ENCODE peak calls at places on chromosomes 4 and X, in six cellular contexts. X, A, D, P, K and H are unnamed samples.

GRCh38 chr4:99300934-99301333 is 10.1 kb upstream of the ADH1A start:
- DNase-seq in A (no peak), K (peak; percentile 71), X (no peak), P (peak; percentile 76), D (peak; percentile 56), H (peak; percentile 94)

GRCh38 chr4:86970447-86971354 is 35.9 kb downstream of the AFF1 start:
- DNase-seq in K (no peak), A (no peak), P (no peak), D (no peak), X (no peak), H (no peak)

GRCh38 chrX:154436597-154437397 is at the start of gene GDI1:
- DNase-seq in X (peak; percentile 94), D (no peak), P (peak; percentile 36), K (peak; percentile 71), A (peak; percentile 90), H (no peak)

GRCh38 chr4:123127865-123128264 is 205.5 kb upstream of the NUDT6 start:
- DNase-seq in P (no peak), K (no peak), A (no peak), D (peak; percentile 61), X (no peak), H (no peak)

GRCh38 chr4:148561467-148561866 is 119.3 kb upstream of the NR3C2 start:
- DNase-seq in X (no peak), D (no peak), A (no peak), K (no peak), P (no peak), H (no peak)

GRCh38 chr4:83208776-83209365 is 75.7 kb downstream of the COQ2 start:
- DNase-seq in A (no peak), P (no peak), D (peak; percentile 15), X (no peak), K (no peak), H (no peak)

GRCh38 chr4:172096771-172097170 is 283.6 kb downstream of the GALNTL6 start:
- DNase-seq in K (no peak), P (no peak), X (no peak), D (no peak), A (no peak), H (no peak)

GRCh38 chrX:87299563-87300160 is 217.9 kb upstream of the KLHL4 start:
- DNase-seq in P (no peak), A (no peak), X (no peak), D (peak; percentile 1), K (no peak), H (no peak)

GRCh38 chr4:125115941-125116340 is 198.8 kb upstream of the FAT4 start:
- DNase-seq in K (no peak), X (no peak), D (no peak), P (no peak), A (no peak), H (no peak)

GRCh38 chr4:53682196-53682595 is 90.9 kb upstream of the LNX1 start:
- DNase-seq in D (no peak), X (no peak), K (no peak), A (no peak), P (no peak), H (no peak)

GRCh38 chr4:26687728-26688127 is 103.8 kb downstream of the TBC1D19 start:
- DNase-seq in K (no peak), D (peak; percentile 65), A (no peak), X (no peak), P (no peak), H (no peak)

GRCh38 chr4:93770201-93770600 is 58.4 kb upstream of the ATOH1 start:
- DNase-seq in A (no peak), D (no peak), K (no peak), P (no peak), X (no peak), H (no peak)

GRCh38 chr4:182752158-182752910 is 164.9 kb downstream of the DCTD start:
- DNase-seq in P (no peak), X (no peak), A (no peak), K (no peak), D (peak; percentile 26), H (no peak)

GRCh38 chr4:98996056-98996941 is 778 bp downstream of the METAP1 start:
- DNase-seq in P (peak; percentile 24), X (no peak), A (no peak), K (no peak), D (peak; percentile 53), H (no peak)

GRCh38 chr4:107379054-107379869 is 340.8 kb downstream of the PAPSS1 start:
- DNase-seq in D (peak; percentile 29), X (no peak), K (no peak), A (no peak), P (no peak), H (no peak)

GRCh38 chr4:141614878-141615586 is 21.4 kb upstream of the IL15 start:
- DNase-seq in X (peak; percentile 54), D (no peak), A (no peak), P (no peak), K (no peak), H (no peak)

GRCh38 chrX:9873952-9874351 is 87.7 kb downstream of the SHROOM2 start:
- DNase-seq in P (peak; percentile 30), X (no peak), K (peak; percentile 55), A (no peak), D (no peak), H (no peak)

GRCh38 chr4:185219551-185220344 is 10.3 kb downstream of the SNX25 start:
- DNase-seq in K (no peak), A (no peak), X (no peak), P (peak; percentile 70), D (no peak), H (no peak)

GRCh38 chr4:25810815-25811690 is 51.7 kb downstream of the SEL1L3 start:
- DNase-seq in A (no peak), K (no peak), D (no peak), P (no peak), X (no peak), H (no peak)

GRCh38 chr4:2378408-2378807 is 40.0 kb downstream of the ZFYVE28 start:
- DNase-seq in A (no peak), X (no peak), K (no peak), D (no peak), P (no peak), H (no peak)

GRCh38 chrX:1205681-1206611 is 6.5 kb downstream of the CRLF2 start:
- DNase-seq in P (peak; percentile 18), D (peak; percentile 68), X (no peak), A (peak; percentile 24), K (no peak), H (peak; percentile 10)

GRCh38 chr4:139844057-139844456 is 178.4 kb downstream of the MGST2 start:
- DNase-seq in K (no peak), P (no peak), X (no peak), D (no peak), A (no peak), H (no peak)
- H3K4me1 ChIP-seq in K (peaks cover 16% of the 10 kb centered on the region), P (peaks cover 19% of the 10 kb centered on the region), X (peaks cover 8% of the 10 kb centered on the region), D (no peaks in the 10 kb centered on the region), A (no peaks in the 10 kb centered on the region), H (no peaks in the 10 kb centered on the region)

GRCh38 chr4:5658992-5659391 is 49.4 kb downstream of the EVC2 start:
- DNase-seq in K (no peak), D (no peak), P (no peak), X (no peak), A (no peak), H (no peak)
- H3K36me3 ChIP-seq in K (peaks cover 34% of the 10 kb centered on the region), D (peaks cover 16% of the 10 kb centered on the region), P (no peaks in the 10 kb centered on the region), X (no peaks in the 10 kb centered on the region), A (no peaks in the 10 kb centered on the region), H (peaks cover 81% of the 10 kb centered on the region)

GRCh38 chr4:159384619-159385018 is 281.7 kb downstream of the RAPGEF2 start:
- DNase-seq in K (no peak), D (no peak), A (no peak), P (no peak), X (no peak), H (no peak)
- TF ChIP-seq CTCF in K (no peak), D (peak; percentile 24), A (no peak), P (no peak), X (no peak), H (peak; percentile 3)

GRCh38 chr4:112518675-112519074 is 2.7 kb upstream of the NEUROG2 start:
- DNase-seq in X (no peak), P (no peak), K (no peak), A (no peak), D (no peak), H (no peak)
- H3K4me1 ChIP-seq in X (peaks cover 46% of the 10 kb centered on the region), P (peaks cover 52% of the 10 kb centered on the region), K (peaks cover 47% of the 10 kb centered on the region), A (peaks cover 63% of the 10 kb centered on the region), D (peaks cover 33% of the 10 kb centered on the region), H (peaks cover 33% of the 10 kb centered on the region)

DNA sequence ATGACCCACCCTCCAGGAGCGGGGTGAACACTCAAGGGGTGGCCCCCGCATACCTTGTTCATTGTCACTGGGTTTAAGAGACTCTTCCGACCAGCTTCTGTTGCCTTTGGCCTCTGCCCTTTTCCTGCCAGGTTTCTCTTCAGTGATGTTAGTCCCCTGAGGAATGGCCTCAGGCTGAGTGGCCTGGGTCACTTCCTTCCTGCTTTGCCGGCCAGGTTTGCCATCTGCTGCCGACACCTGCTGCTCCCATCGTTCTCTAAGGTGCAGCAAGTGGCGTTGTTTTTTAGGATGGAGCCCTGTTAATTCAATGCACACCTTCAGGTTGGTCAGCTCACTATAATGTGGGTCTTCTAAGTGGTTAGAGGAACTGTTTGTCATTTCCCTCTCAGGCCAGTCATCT is 34.2 kb downstream of the BCOR start:
- DNase-seq in K (no peak), X (no peak), P (no peak), D (no peak), A (no peak), H (no peak)
- H3K36me3 ChIP-seq in K (peaks cover 49% of the 10 kb centered on the region), X (no peaks in the 10 kb centered on the region), P (no peaks in the 10 kb centered on the region), D (no peaks in the 10 kb centered on the region), A (no peaks in the 10 kb centered on the region), H (no peaks in the 10 kb centered on the region)

GRCh38 chr4:163251204-163251603 is 81.2 kb downstream of the NPY1R start:
- DNase-seq in D (no peak), X (no peak), P (no peak), K (no peak), A (no peak), H (no peak)
- TF ChIP-seq CTCF in D (peak; percentile 17), X (no peak), P (no peak), K (no peak), A (no peak), H (no peak)

GRCh38 chr4:150828159-150828558 is 186.9 kb downstream of the LRBA start:
- DNase-seq in P (peak; percentile 25), A (peak; percentile 72), K (no peak), X (no peak), D (no peak), H (no peak)
- H3K4me1 ChIP-seq in P (peaks cover 12% of the 10 kb centered on the region), A (peaks cover 17% of the 10 kb centered on the region), K (no peaks in the 10 kb centered on the region), X (no peaks in the 10 kb centered on the region), D (peaks cover 13% of the 10 kb centered on the region), H (no peaks in the 10 kb centered on the region)

DNA sequence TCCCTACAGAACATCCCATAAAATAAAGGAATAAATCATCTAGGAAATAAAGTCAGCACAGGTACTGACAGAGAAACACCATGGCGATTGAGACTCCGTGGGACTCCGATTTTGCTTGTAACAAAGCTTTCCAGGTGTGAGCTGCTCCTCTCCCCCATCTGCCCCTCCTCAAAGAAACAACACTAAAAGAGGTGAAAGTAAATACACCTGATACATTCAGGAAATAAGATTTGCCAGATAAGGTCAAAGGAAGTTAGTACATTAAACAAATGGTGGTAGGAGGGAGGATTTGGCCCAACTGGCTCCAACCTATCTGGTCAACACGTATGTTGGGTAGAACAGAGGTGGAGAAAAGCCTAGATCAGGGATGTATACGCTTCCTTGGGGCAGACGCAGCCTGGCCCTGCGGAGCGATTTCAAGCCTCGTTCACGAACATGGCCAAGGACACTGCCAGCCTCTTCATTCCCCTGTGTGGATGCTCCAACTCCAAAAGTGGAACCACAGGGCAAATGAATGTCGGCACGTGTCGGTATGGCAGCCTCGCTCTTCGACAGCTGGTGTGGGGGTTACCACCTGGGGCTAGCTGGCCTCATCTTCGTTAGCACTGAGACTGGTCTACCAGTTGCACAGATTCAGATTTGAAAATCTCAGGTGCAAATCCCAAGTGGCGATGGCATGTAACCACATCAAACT is 162.5 kb downstream of the AFAP1 start:
- DNase-seq in X (no peak), A (peak; percentile 49), P (no peak), D (no peak), K (no peak), H (no peak)
- H3K36me3 ChIP-seq in X (peaks cover 8% of the 10 kb centered on the region), A (no peaks in the 10 kb centered on the region), P (no peaks in the 10 kb centered on the region), D (peaks cover 21% of the 10 kb centered on the region), K (peaks cover 45% of the 10 kb centered on the region), H (peaks cover 51% of the 10 kb centered on the region)